ENCODE peak calls at places on chromosomes 1 and 21, in ten cellular contexts. One of them, this sample, is unnamed.

GRCh38 chr1:109632671-109633346 is 13.2 kb downstream of the AMPD2 start:
- DNase-seq in sigmoid colon: no peak
- DNase-seq in choroid plexus epithelial cell: no peak
- DNase-seq in osteoblast: no peak
- DNase-seq in left ventricle myocardium inferior: no peak
- DNase-seq in fibroblast of lung: no peak
- DNase-seq in foreskin fibroblast: peak
- DNase-seq in OCI-LY7: no peak
- DNase-seq in AG09309: no peak
- DNase-seq in GM06990: no peak
- DNase-seq in this sample: no peak

GRCh38 chr21:17003221-17003620 is 509.6 kb upstream of the CXADR start:
- DNase-seq in sigmoid colon: no peak
- DNase-seq in foreskin fibroblast: peak
- DNase-seq in choroid plexus epithelial cell: peak
- DNase-seq in osteoblast: no peak
- DNase-seq in fibroblast of lung: peak
- DNase-seq in GM06990: no peak
- DNase-seq in AG09309: peak
- DNase-seq in OCI-LY7: no peak
- DNase-seq in left ventricle myocardium inferior: no peak
- DNase-seq in this sample: no peak

GRCh38 chr1:15406911-15407559 is 2.7 kb upstream of the EFHD2 start:
- DNase-seq in foreskin fibroblast: peak
- DNase-seq in left ventricle myocardium inferior: no peak
- DNase-seq in OCI-LY7: no peak
- DNase-seq in choroid plexus epithelial cell: peak
- DNase-seq in osteoblast: peak
- DNase-seq in sigmoid colon: peak
- DNase-seq in AG09309: peak
- DNase-seq in fibroblast of lung: peak
- DNase-seq in GM06990: no peak
- DNase-seq in this sample: no peak

GRCh38 chr1:209048961-209049669 is 534.4 kb upstream of the CAMK1G start:
- DNase-seq in foreskin fibroblast: peak
- DNase-seq in sigmoid colon: no peak
- DNase-seq in fibroblast of lung: peak
- DNase-seq in GM06990: no peak
- DNase-seq in OCI-LY7: no peak
- DNase-seq in left ventricle myocardium inferior: no peak
- DNase-seq in choroid plexus epithelial cell: peak
- DNase-seq in osteoblast: no peak
- DNase-seq in AG09309: no peak
- DNase-seq in this sample: no peak

GRCh38 chr1:240152611-240153297 is 61.1 kb downstream of the FMN2 start:
- DNase-seq in fibroblast of lung: peak
- DNase-seq in left ventricle myocardium inferior: no peak
- DNase-seq in sigmoid colon: no peak
- DNase-seq in foreskin fibroblast: peak
- DNase-seq in AG09309: no peak
- DNase-seq in OCI-LY7: no peak
- DNase-seq in GM06990: no peak
- DNase-seq in osteoblast: peak
- DNase-seq in choroid plexus epithelial cell: no peak
- DNase-seq in this sample: no peak

GRCh38 chr1:28122183-28122582 is 33.8 kb upstream of the EYA3 start:
- DNase-seq in foreskin fibroblast: peak
- DNase-seq in choroid plexus epithelial cell: peak
- DNase-seq in OCI-LY7: no peak
- DNase-seq in sigmoid colon: no peak
- DNase-seq in AG09309: no peak
- DNase-seq in left ventricle myocardium inferior: no peak
- DNase-seq in osteoblast: peak
- DNase-seq in fibroblast of lung: peak
- DNase-seq in GM06990: no peak
- DNase-seq in this sample: no peak

GRCh38 chr1:157137051-157137772 is 983 bp downstream of the ETV3 start:
- DNase-seq in left ventricle myocardium inferior: no peak
- DNase-seq in AG09309: no peak
- DNase-seq in sigmoid colon: no peak
- DNase-seq in OCI-LY7: peak
- DNase-seq in osteoblast: no peak
- DNase-seq in choroid plexus epithelial cell: peak
- DNase-seq in GM06990: no peak
- DNase-seq in foreskin fibroblast: peak
- DNase-seq in fibroblast of lung: peak
- DNase-seq in this sample: peak

GRCh38 chr1:212012034-212012740 is 23.2 kb downstream of the INTS7 start:
- DNase-seq in OCI-LY7: peak
- DNase-seq in osteoblast: peak
- DNase-seq in choroid plexus epithelial cell: peak
- DNase-seq in sigmoid colon: peak
- DNase-seq in left ventricle myocardium inferior: peak
- DNase-seq in foreskin fibroblast: peak
- DNase-seq in GM06990: no peak
- DNase-seq in AG09309: peak
- DNase-seq in fibroblast of lung: peak
- DNase-seq in this sample: peak

GRCh38 chr1:212225871-212226302 is 59.3 kb upstream of the PPP2R5A start:
- DNase-seq in AG09309: no peak
- DNase-seq in choroid plexus epithelial cell: no peak
- DNase-seq in foreskin fibroblast: no peak
- DNase-seq in sigmoid colon: no peak
- DNase-seq in left ventricle myocardium inferior: no peak
- DNase-seq in fibroblast of lung: no peak
- DNase-seq in OCI-LY7: peak
- DNase-seq in osteoblast: no peak
- DNase-seq in GM06990: no peak
- DNase-seq in this sample: peak

GRCh38 chr1:228853637-228854036 is 118.4 kb downstream of the RHOU start:
- DNase-seq in osteoblast: no peak
- DNase-seq in OCI-LY7: no peak
- DNase-seq in foreskin fibroblast: no peak
- DNase-seq in AG09309: no peak
- DNase-seq in choroid plexus epithelial cell: no peak
- DNase-seq in GM06990: no peak
- DNase-seq in sigmoid colon: no peak
- DNase-seq in fibroblast of lung: no peak
- DNase-seq in left ventricle myocardium inferior: no peak
- DNase-seq in this sample: no peak

GRCh38 chr1:151199860-151200581 is 1.7 kb downstream of the PIP5K1A start:
- DNase-seq in fibroblast of lung: peak
- DNase-seq in OCI-LY7: peak
- DNase-seq in choroid plexus epithelial cell: peak
- DNase-seq in foreskin fibroblast: peak
- DNase-seq in sigmoid colon: peak
- DNase-seq in AG09309: peak
- DNase-seq in GM06990: no peak
- DNase-seq in osteoblast: peak
- DNase-seq in left ventricle myocardium inferior: no peak
- DNase-seq in this sample: peak

GRCh38 chr1:2530501-2531361 is 668 bp upstream of the HES5 start:
- DNase-seq in left ventricle myocardium inferior: no peak
- DNase-seq in OCI-LY7: no peak
- DNase-seq in sigmoid colon: no peak
- DNase-seq in fibroblast of lung: no peak
- DNase-seq in choroid plexus epithelial cell: no peak
- DNase-seq in GM06990: no peak
- DNase-seq in AG09309: no peak
- DNase-seq in osteoblast: no peak
- DNase-seq in foreskin fibroblast: no peak
- DNase-seq in this sample: no peak

GRCh38 chr1:26874896-26875295 is 11.9 kb downstream of the SFN start:
- DNase-seq in OCI-LY7: no peak
- DNase-seq in sigmoid colon: no peak
- DNase-seq in osteoblast: no peak
- DNase-seq in foreskin fibroblast: no peak
- DNase-seq in left ventricle myocardium inferior: no peak
- DNase-seq in GM06990: no peak
- DNase-seq in AG09309: no peak
- DNase-seq in choroid plexus epithelial cell: no peak
- DNase-seq in fibroblast of lung: no peak
- DNase-seq in this sample: no peak

GRCh38 chr1:34918609-34919561 is 10.6 kb downstream of the DLGAP3 start:
- DNase-seq in AG09309: no peak
- DNase-seq in sigmoid colon: no peak
- DNase-seq in choroid plexus epithelial cell: no peak
- DNase-seq in GM06990: peak
- DNase-seq in OCI-LY7: peak
- DNase-seq in foreskin fibroblast: no peak
- DNase-seq in left ventricle myocardium inferior: no peak
- DNase-seq in fibroblast of lung: no peak
- DNase-seq in osteoblast: peak
- DNase-seq in this sample: peak
- H3K4me3 ChIP-seq in AG09309: no peak
- H3K4me3 ChIP-seq in sigmoid colon: no peak
- H3K4me3 ChIP-seq in choroid plexus epithelial cell: no peak
- H3K4me3 ChIP-seq in GM06990: no peak
- H3K4me3 ChIP-seq in OCI-LY7: no peak
- H3K4me3 ChIP-seq in foreskin fibroblast: no peak
- H3K4me3 ChIP-seq in left ventricle myocardium inferior: no peak
- H3K4me3 ChIP-seq in fibroblast of lung: no peak
- H3K4me3 ChIP-seq in osteoblast: no peak
- H3K4me3 ChIP-seq in this sample: no peak

GRCh38 chr1:222369148-222369547 is 178.8 kb downstream of the HHIPL2 start:
- DNase-seq in AG09309: no peak
- DNase-seq in sigmoid colon: no peak
- DNase-seq in GM06990: no peak
- DNase-seq in choroid plexus epithelial cell: no peak
- DNase-seq in foreskin fibroblast: no peak
- DNase-seq in fibroblast of lung: no peak
- DNase-seq in OCI-LY7: no peak
- DNase-seq in osteoblast: no peak
- DNase-seq in left ventricle myocardium inferior: no peak
- DNase-seq in this sample: no peak

GRCh38 chr1:222369991-222370910 is 177.7 kb downstream of the HHIPL2 start:
- DNase-seq in choroid plexus epithelial cell: peak
- DNase-seq in foreskin fibroblast: peak
- DNase-seq in left ventricle myocardium inferior: no peak
- DNase-seq in osteoblast: peak
- DNase-seq in GM06990: no peak
- DNase-seq in AG09309: peak
- DNase-seq in fibroblast of lung: peak
- DNase-seq in OCI-LY7: no peak
- DNase-seq in sigmoid colon: no peak
- DNase-seq in this sample: no peak

GRCh38 chr1:222373216-222373615 is 174.7 kb downstream of the HHIPL2 start:
- DNase-seq in sigmoid colon: no peak
- DNase-seq in left ventricle myocardium inferior: no peak
- DNase-seq in osteoblast: no peak
- DNase-seq in AG09309: no peak
- DNase-seq in choroid plexus epithelial cell: no peak
- DNase-seq in GM06990: no peak
- DNase-seq in OCI-LY7: no peak
- DNase-seq in fibroblast of lung: no peak
- DNase-seq in foreskin fibroblast: no peak
- DNase-seq in this sample: peak

GRCh38 chr1:222372221-222372620 is 175.7 kb downstream of the HHIPL2 start:
- DNase-seq in foreskin fibroblast: peak
- DNase-seq in GM06990: no peak
- DNase-seq in fibroblast of lung: peak
- DNase-seq in osteoblast: peak
- DNase-seq in OCI-LY7: no peak
- DNase-seq in choroid plexus epithelial cell: no peak
- DNase-seq in sigmoid colon: no peak
- DNase-seq in AG09309: no peak
- DNase-seq in left ventricle myocardium inferior: no peak
- DNase-seq in this sample: no peak

GRCh38 chr1:222370911-222371717 is 176.8 kb downstream of the HHIPL2 start:
- DNase-seq in sigmoid colon: no peak
- DNase-seq in foreskin fibroblast: peak
- DNase-seq in OCI-LY7: no peak
- DNase-seq in choroid plexus epithelial cell: peak
- DNase-seq in GM06990: no peak
- DNase-seq in AG09309: peak
- DNase-seq in osteoblast: peak
- DNase-seq in fibroblast of lung: peak
- DNase-seq in left ventricle myocardium inferior: no peak
- DNase-seq in this sample: no peak
- H3K4me3 ChIP-seq in sigmoid colon: no peak
- H3K4me3 ChIP-seq in foreskin fibroblast: no peak
- H3K4me3 ChIP-seq in OCI-LY7: no peak
- H3K4me3 ChIP-seq in choroid plexus epithelial cell: no peak
- H3K4me3 ChIP-seq in GM06990: no peak
- H3K4me3 ChIP-seq in AG09309: no peak
- H3K4me3 ChIP-seq in osteoblast: peak
- H3K4me3 ChIP-seq in fibroblast of lung: no peak
- H3K4me3 ChIP-seq in left ventricle myocardium inferior: no peak
- H3K4me3 ChIP-seq in this sample: no peak

DNA sequence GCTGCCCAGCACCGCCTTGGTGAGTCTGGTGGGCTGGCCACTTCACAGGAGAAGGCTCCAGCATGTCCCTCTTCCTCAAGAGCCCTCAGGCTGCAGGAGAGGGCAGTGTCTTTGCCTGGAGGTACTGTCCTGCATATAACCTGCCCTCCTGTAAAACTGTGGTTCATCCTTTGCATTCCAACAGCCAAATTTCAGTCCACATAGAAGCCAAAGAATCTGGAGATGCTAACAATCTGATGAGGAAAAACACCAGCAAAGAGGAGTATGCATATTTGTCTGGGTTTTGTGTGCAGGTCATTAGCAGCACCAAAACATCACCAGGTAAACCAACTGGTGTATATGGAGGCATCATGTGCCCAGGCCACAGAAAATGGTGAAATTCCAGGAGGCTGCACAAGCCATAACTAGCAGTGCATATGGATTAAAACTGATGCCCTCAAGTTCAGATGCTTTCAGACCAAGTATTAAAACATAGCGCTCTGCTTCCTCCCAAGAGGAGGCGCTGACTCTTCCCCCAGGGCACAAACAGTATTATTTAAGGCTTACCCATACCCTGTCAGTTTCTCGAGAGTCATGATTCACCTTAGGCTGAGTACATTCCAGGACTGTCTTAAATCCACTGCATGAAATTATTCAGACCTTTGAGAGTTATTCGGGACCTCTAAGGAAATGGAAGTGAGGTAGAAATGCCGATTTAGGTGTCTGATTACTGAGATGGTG is 150.5 kb upstream of the COA6 start:
- DNase-seq in osteoblast: no peak
- DNase-seq in foreskin fibroblast: no peak
- DNase-seq in OCI-LY7: no peak
- DNase-seq in choroid plexus epithelial cell: no peak
- DNase-seq in fibroblast of lung: peak
- DNase-seq in sigmoid colon: no peak
- DNase-seq in GM06990: no peak
- DNase-seq in AG09309: no peak
- DNase-seq in left ventricle myocardium inferior: no peak
- DNase-seq in this sample: no peak
- H3K4me3 ChIP-seq in osteoblast: no peak
- H3K4me3 ChIP-seq in foreskin fibroblast: no peak
- H3K4me3 ChIP-seq in OCI-LY7: no peak
- H3K4me3 ChIP-seq in choroid plexus epithelial cell: no peak
- H3K4me3 ChIP-seq in fibroblast of lung: no peak
- H3K4me3 ChIP-seq in sigmoid colon: no peak
- H3K4me3 ChIP-seq in GM06990: no peak
- H3K4me3 ChIP-seq in AG09309: no peak
- H3K4me3 ChIP-seq in left ventricle myocardium inferior: no peak
- H3K4me3 ChIP-seq in this sample: no peak

DNA sequence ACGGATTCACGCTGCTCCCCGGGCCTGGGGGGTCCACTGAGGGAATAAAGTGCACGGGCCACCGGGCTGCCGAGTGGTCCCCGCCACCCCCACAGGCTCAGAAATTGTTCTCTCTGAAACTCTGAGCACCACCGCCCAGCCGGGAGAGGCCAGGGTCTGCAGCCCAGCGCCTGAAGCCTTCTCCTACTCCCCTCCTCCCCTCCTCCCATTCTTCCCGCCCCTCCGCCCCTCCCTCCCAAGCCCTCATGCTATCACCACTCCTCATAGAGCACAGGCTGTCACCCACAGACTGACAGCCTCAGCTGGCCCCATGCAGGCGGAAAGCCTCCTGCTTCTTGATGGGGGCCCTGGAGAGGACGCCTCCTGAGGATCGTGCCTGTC is 707 bp upstream of the GPR153 start:
- DNase-seq in sigmoid colon: no peak
- DNase-seq in AG09309: no peak
- DNase-seq in left ventricle myocardium inferior: no peak
- DNase-seq in fibroblast of lung: no peak
- DNase-seq in choroid plexus epithelial cell: no peak
- DNase-seq in foreskin fibroblast: peak
- DNase-seq in GM06990: no peak
- DNase-seq in osteoblast: no peak
- DNase-seq in OCI-LY7: no peak
- DNase-seq in this sample: no peak
- H3K4me3 ChIP-seq in sigmoid colon: peak
- H3K4me3 ChIP-seq in AG09309: peak
- H3K4me3 ChIP-seq in left ventricle myocardium inferior: peak
- H3K4me3 ChIP-seq in fibroblast of lung: no peak
- H3K4me3 ChIP-seq in choroid plexus epithelial cell: peak
- H3K4me3 ChIP-seq in foreskin fibroblast: peak
- H3K4me3 ChIP-seq in GM06990: peak
- H3K4me3 ChIP-seq in osteoblast: peak
- H3K4me3 ChIP-seq in OCI-LY7: no peak
- H3K4me3 ChIP-seq in this sample: peak